ENCODE peak calls at places on chromosomes 2 and 18, in seven cellular contexts. One of them, this sample, is unnamed.

GRCh38 chr2:97928591-97928990 is 67.2 kb downstream of the TMEM131 start:
- DNase-seq in hypothalamus: no peak
- DNase-seq in CD8-positive, alpha-beta memory T cell: no peak
- DNase-seq in COR-L47: no peak
- DNase-seq in T-helper 9 cell: no peak
- DNase-seq in ascending aorta: no peak
- DNase-seq in AG09319: no peak
- DNase-seq in this sample: peak

GRCh38 chr18:67425724-67426123 is 90.8 kb downstream of the DSEL start:
- DNase-seq in T-helper 9 cell: no peak
- DNase-seq in ascending aorta: no peak
- DNase-seq in AG09319: peak
- DNase-seq in CD8-positive, alpha-beta memory T cell: no peak
- DNase-seq in hypothalamus: no peak
- DNase-seq in COR-L47: no peak
- DNase-seq in this sample: no peak

GRCh38 chr2:202545523-202545922 is 89.2 kb upstream of the FAM117B start:
- DNase-seq in COR-L47: no peak
- DNase-seq in AG09319: no peak
- DNase-seq in T-helper 9 cell: no peak
- DNase-seq in hypothalamus: no peak
- DNase-seq in CD8-positive, alpha-beta memory T cell: no peak
- DNase-seq in ascending aorta: no peak
- DNase-seq in this sample: no peak

GRCh38 chr2:64978514-64979268 is 10.5 kb upstream of the SLC1A4 start:
- DNase-seq in T-helper 9 cell: no peak
- DNase-seq in ascending aorta: no peak
- DNase-seq in COR-L47: no peak
- DNase-seq in CD8-positive, alpha-beta memory T cell: no peak
- DNase-seq in hypothalamus: no peak
- DNase-seq in AG09319: no peak
- DNase-seq in this sample: no peak

GRCh38 chr2:170500770-170501169 is 214.4 kb upstream of the SP5 start:
- DNase-seq in AG09319: no peak
- DNase-seq in hypothalamus: no peak
- DNase-seq in ascending aorta: no peak
- DNase-seq in T-helper 9 cell: no peak
- DNase-seq in CD8-positive, alpha-beta memory T cell: no peak
- DNase-seq in COR-L47: no peak
- DNase-seq in this sample: no peak

GRCh38 chr2:73239776-73240175 is 5.7 kb downstream of the CCT7 start:
- DNase-seq in AG09319: no peak
- DNase-seq in CD8-positive, alpha-beta memory T cell: no peak
- DNase-seq in T-helper 9 cell: no peak
- DNase-seq in hypothalamus: no peak
- DNase-seq in ascending aorta: no peak
- DNase-seq in COR-L47: no peak
- DNase-seq in this sample: no peak

GRCh38 chr18:73752546-73752945 is 395.1 kb downstream of the FBXO15 start:
- DNase-seq in hypothalamus: no peak
- DNase-seq in COR-L47: no peak
- DNase-seq in CD8-positive, alpha-beta memory T cell: no peak
- DNase-seq in T-helper 9 cell: no peak
- DNase-seq in ascending aorta: no peak
- DNase-seq in AG09319: no peak
- DNase-seq in this sample: no peak

GRCh38 chr18:23716516-23716915 is 27.3 kb downstream of the LAMA3 start:
- DNase-seq in T-helper 9 cell: no peak
- DNase-seq in ascending aorta: no peak
- DNase-seq in AG09319: peak
- DNase-seq in COR-L47: no peak
- DNase-seq in CD8-positive, alpha-beta memory T cell: no peak
- DNase-seq in hypothalamus: no peak
- DNase-seq in this sample: no peak

GRCh38 chr2:201448701-201449100 is 2.6 kb downstream of the TRAK2 start:
- DNase-seq in AG09319: no peak
- DNase-seq in COR-L47: no peak
- DNase-seq in ascending aorta: no peak
- DNase-seq in T-helper 9 cell: peak
- DNase-seq in CD8-positive, alpha-beta memory T cell: no peak
- DNase-seq in hypothalamus: no peak
- DNase-seq in this sample: no peak

GRCh38 chr2:34652636-34653035 is 1053.5 kb upstream of the FAM98A start:
- DNase-seq in COR-L47: no peak
- DNase-seq in T-helper 9 cell: no peak
- DNase-seq in hypothalamus: no peak
- DNase-seq in ascending aorta: no peak
- DNase-seq in CD8-positive, alpha-beta memory T cell: no peak
- DNase-seq in AG09319: no peak
- DNase-seq in this sample: no peak

GRCh38 chr2:144944506-144945230 is 424.7 kb upstream of the ZEB2 start:
- DNase-seq in T-helper 9 cell: no peak
- DNase-seq in hypothalamus: no peak
- DNase-seq in AG09319: no peak
- DNase-seq in CD8-positive, alpha-beta memory T cell: no peak
- DNase-seq in COR-L47: peak
- DNase-seq in ascending aorta: no peak
- DNase-seq in this sample: no peak

GRCh38 chr2:240465268-240465764 is 29.9 kb downstream of the GPC1 start:
- DNase-seq in T-helper 9 cell: no peak
- DNase-seq in CD8-positive, alpha-beta memory T cell: no peak
- DNase-seq in COR-L47: no peak
- DNase-seq in hypothalamus: no peak
- DNase-seq in ascending aorta: peak
- DNase-seq in AG09319: no peak
- DNase-seq in this sample: no peak

GRCh38 chr2:69917854-69918253 is 2.9 kb downstream of the MXD1 start:
- DNase-seq in COR-L47: no peak
- DNase-seq in hypothalamus: no peak
- DNase-seq in T-helper 9 cell: no peak
- DNase-seq in AG09319: peak
- DNase-seq in ascending aorta: peak
- DNase-seq in CD8-positive, alpha-beta memory T cell: no peak
- DNase-seq in this sample: no peak

GRCh38 chr2:128986026-128986720 is 667.5 kb upstream of the HS6ST1 start:
- DNase-seq in COR-L47: no peak
- DNase-seq in hypothalamus: no peak
- DNase-seq in CD8-positive, alpha-beta memory T cell: no peak
- DNase-seq in ascending aorta: no peak
- DNase-seq in T-helper 9 cell: no peak
- DNase-seq in AG09319: no peak
- DNase-seq in this sample: no peak

GRCh38 chr2:169822036-169822435 is 2.7 kb downstream of the METTL5 start:
- DNase-seq in ascending aorta: no peak
- DNase-seq in COR-L47: no peak
- DNase-seq in AG09319: no peak
- DNase-seq in hypothalamus: no peak
- DNase-seq in T-helper 9 cell: no peak
- DNase-seq in CD8-positive, alpha-beta memory T cell: no peak
- DNase-seq in this sample: no peak

GRCh38 chr2:236369606-236370005 is 105.4 kb upstream of the ASB18 start:
- DNase-seq in AG09319: no peak
- DNase-seq in CD8-positive, alpha-beta memory T cell: no peak
- DNase-seq in hypothalamus: no peak
- DNase-seq in T-helper 9 cell: no peak
- DNase-seq in ascending aorta: no peak
- DNase-seq in COR-L47: no peak
- DNase-seq in this sample: no peak

GRCh38 chr18:32445846-32446245 is 24.8 kb downstream of the GAREM1 start:
- DNase-seq in hypothalamus: no peak
- DNase-seq in COR-L47: no peak
- DNase-seq in T-helper 9 cell: no peak
- DNase-seq in AG09319: no peak
- DNase-seq in CD8-positive, alpha-beta memory T cell: no peak
- DNase-seq in ascending aorta: no peak
- DNase-seq in this sample: no peak

GRCh38 chr2:96354492-96354891 is 18.9 kb downstream of the NCAPH start:
- DNase-seq in CD8-positive, alpha-beta memory T cell: no peak
- DNase-seq in T-helper 9 cell: no peak
- DNase-seq in AG09319: no peak
- DNase-seq in ascending aorta: no peak
- DNase-seq in COR-L47: no peak
- DNase-seq in hypothalamus: no peak
- DNase-seq in this sample: no peak